ENCODE peak calls at places on chromosomes 7 and 10, in four cellular contexts. One of them, this sample, is unnamed.

GRCh38 chr10:43862756-43863155 is 214.1 kb upstream of the ZNF32 start:
- DNase-seq in brain microvascular endothelial cell: no peak
- DNase-seq in cardiac fibroblast: no peak
- DNase-seq in IMR-90: no peak
- DNase-seq in this sample: no peak

GRCh38 chr7:69780377-69780776 is 182.1 kb downstream of the AUTS2 start:
- DNase-seq in brain microvascular endothelial cell: no peak
- DNase-seq in cardiac fibroblast: no peak
- DNase-seq in IMR-90: no peak
- DNase-seq in this sample: peak

GRCh38 chr7:138204285-138204988 is 128.2 kb downstream of the AKR1D1 start:
- DNase-seq in brain microvascular endothelial cell: peak
- DNase-seq in cardiac fibroblast: peak
- DNase-seq in IMR-90: no peak
- DNase-seq in this sample: no peak

GRCh38 chr7:101707587-101707986 is 78.5 kb upstream of the MYL10 start:
- DNase-seq in brain microvascular endothelial cell: no peak
- DNase-seq in cardiac fibroblast: no peak
- DNase-seq in IMR-90: no peak
- DNase-seq in this sample: no peak

GRCh38 chr10:43901302-43901701 is 252.6 kb upstream of the ZNF32 start:
- DNase-seq in brain microvascular endothelial cell: no peak
- DNase-seq in cardiac fibroblast: no peak
- DNase-seq in IMR-90: peak
- DNase-seq in this sample: no peak

GRCh38 chr7:157566631-157567006 is 229.8 kb downstream of the DNAJB6 start:
- DNase-seq in brain microvascular endothelial cell: no peak
- DNase-seq in cardiac fibroblast: no peak
- DNase-seq in IMR-90: no peak
- DNase-seq in this sample: no peak

GRCh38 chr10:119029613-119030420 is at the start of gene NANOS1:
- DNase-seq in brain microvascular endothelial cell: peak
- DNase-seq in cardiac fibroblast: no peak
- DNase-seq in IMR-90: peak
- DNase-seq in this sample: no peak

GRCh38 chr7:149099058-149099457 is 8.5 kb upstream of the ZNF786 start:
- DNase-seq in brain microvascular endothelial cell: no peak
- DNase-seq in cardiac fibroblast: no peak
- DNase-seq in IMR-90: no peak
- DNase-seq in this sample: no peak

GRCh38 chr7:121985476-121985875 is 112.5 kb downstream of the PTPRZ1 start:
- DNase-seq in brain microvascular endothelial cell: no peak
- DNase-seq in cardiac fibroblast: no peak
- DNase-seq in IMR-90: no peak
- DNase-seq in this sample: no peak

GRCh38 chr7:8434290-8435002 is 1.0 kb downstream of the NXPH1 start:
- DNase-seq in brain microvascular endothelial cell: no peak
- DNase-seq in cardiac fibroblast: no peak
- DNase-seq in IMR-90: no peak
- DNase-seq in this sample: no peak

GRCh38 chr7:8433477-8434289 is at the start of gene NXPH1:
- DNase-seq in brain microvascular endothelial cell: no peak
- DNase-seq in cardiac fibroblast: no peak
- DNase-seq in IMR-90: no peak
- DNase-seq in this sample: no peak

GRCh38 chr7:8435120-8435519 is 1.7 kb downstream of the NXPH1 start:
- DNase-seq in brain microvascular endothelial cell: no peak
- DNase-seq in cardiac fibroblast: no peak
- DNase-seq in IMR-90: no peak
- DNase-seq in this sample: no peak

GRCh38 chr7:8435597-8436243 is 2.3 kb downstream of the NXPH1 start:
- DNase-seq in brain microvascular endothelial cell: no peak
- DNase-seq in cardiac fibroblast: no peak
- DNase-seq in IMR-90: no peak
- DNase-seq in this sample: no peak

DNA sequence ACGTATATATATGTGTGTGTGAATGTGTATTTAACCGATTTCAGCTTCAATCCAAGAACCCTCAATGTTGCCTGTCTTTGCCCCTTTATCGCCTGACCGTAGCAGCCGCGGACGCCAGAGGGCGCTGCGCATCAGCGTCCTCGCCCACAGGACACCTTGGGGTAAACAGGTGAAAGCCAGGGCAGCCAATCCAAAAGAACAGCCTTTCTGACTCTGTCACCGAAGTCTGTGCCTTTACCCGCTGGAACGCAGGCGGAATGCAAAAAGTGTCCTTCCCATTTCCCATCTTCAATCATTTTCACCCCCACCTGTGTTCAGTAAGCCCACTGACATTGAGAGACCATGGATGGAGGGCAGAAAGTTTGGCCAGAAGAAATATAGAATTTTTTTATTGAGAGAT is 3.6 kb downstream of the NXPH1 start:
- DNase-seq in brain microvascular endothelial cell: no peak
- DNase-seq in cardiac fibroblast: peak
- DNase-seq in IMR-90: no peak
- DNase-seq in this sample: no peak
- H3K4me3 ChIP-seq in brain microvascular endothelial cell: no peak
- H3K4me3 ChIP-seq in cardiac fibroblast: no peak
- H3K4me3 ChIP-seq in IMR-90: no peak
- H3K4me3 ChIP-seq in this sample: no peak

DNA sequence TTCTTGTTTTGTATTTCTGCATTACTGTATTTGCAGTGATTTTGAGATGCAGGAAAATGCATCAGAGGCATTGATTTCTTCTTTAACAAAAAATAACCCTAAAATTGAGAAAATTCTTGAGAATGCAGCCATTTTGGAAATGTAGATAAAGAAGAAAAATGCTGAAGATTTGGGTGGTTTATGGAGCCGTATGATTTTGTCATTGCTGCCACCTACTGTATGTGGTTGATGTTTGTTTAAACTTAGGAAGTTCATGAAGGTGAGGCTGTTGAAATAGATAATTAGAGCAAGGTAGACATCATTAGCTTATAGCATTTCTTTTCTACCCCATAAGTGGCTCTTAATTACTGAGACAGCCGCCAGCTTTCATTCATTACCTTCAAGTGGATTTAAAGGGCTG is 92.1 kb upstream of the SAMD8 start:
- DNase-seq in brain microvascular endothelial cell: no peak
- DNase-seq in cardiac fibroblast: peak
- DNase-seq in IMR-90: peak
- DNase-seq in this sample: peak
- TF ChIP-seq CTCF in brain microvascular endothelial cell: peak
- TF ChIP-seq CTCF in cardiac fibroblast: peak
- TF ChIP-seq CTCF in IMR-90: peak
- TF ChIP-seq CTCF in this sample: no peak

GRCh38 chr10:102919992-102920736 is 2.1 kb downstream of the CNNM2 start:
- DNase-seq in brain microvascular endothelial cell: no peak
- DNase-seq in cardiac fibroblast: no peak
- DNase-seq in IMR-90: no peak
- DNase-seq in this sample: no peak
- H3K4me3 ChIP-seq in brain microvascular endothelial cell: peak
- H3K4me3 ChIP-seq in cardiac fibroblast: peak
- H3K4me3 ChIP-seq in IMR-90: peak
- H3K4me3 ChIP-seq in this sample: peak

DNA sequence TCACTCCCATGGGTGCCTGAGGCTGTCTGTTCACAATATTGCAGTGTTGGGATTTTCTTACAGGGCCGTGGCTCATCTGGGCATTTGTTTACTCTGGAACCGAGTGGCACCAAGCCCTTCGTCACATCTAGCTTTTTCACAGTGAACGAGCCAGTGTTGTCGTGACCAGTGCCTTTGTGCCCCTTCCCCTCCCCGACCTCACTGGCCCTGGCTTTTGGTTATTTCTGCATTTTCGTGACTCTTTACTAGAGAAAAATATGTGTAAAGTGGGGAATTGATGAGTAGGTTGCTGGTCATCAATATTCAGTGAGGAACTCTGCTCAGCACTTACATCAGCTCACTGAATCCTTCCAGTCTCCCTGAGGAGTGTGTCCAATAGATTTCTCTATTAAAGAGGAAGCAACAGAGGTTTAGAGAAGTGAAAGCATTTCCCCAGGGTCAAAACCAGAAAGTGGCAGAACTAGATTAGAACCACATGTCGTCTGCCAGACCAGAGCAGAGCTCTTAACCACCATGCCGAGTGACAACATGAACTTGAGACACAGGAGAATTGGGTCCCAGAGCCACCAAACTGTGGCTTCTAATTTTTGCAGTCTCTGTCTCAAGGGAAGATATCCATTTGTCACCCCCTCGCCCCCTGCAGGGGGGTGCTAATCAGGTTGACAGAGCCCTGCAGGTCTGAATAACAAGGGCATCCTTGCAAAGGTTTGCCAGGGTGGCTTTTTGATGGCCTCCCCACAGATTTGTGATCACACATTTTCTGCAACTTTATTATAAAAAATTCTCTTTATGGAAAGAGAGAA is 125.3 kb downstream of the CHN2 start:
- DNase-seq in brain microvascular endothelial cell: no peak
- DNase-seq in cardiac fibroblast: no peak
- DNase-seq in IMR-90: no peak
- DNase-seq in this sample: no peak
- TF ChIP-seq CTCF in brain microvascular endothelial cell: no peak
- TF ChIP-seq CTCF in cardiac fibroblast: no peak
- TF ChIP-seq CTCF in IMR-90: no peak
- TF ChIP-seq CTCF in this sample: no peak

GRCh38 chr10:22324893-22325271 is 4.0 kb downstream of the BMI1 start:
- DNase-seq in brain microvascular endothelial cell: no peak
- DNase-seq in cardiac fibroblast: no peak
- DNase-seq in IMR-90: no peak
- DNase-seq in this sample: no peak

GRCh38 chr10:22321831-22322662 is 1.1 kb downstream of the BMI1 start:
- DNase-seq in brain microvascular endothelial cell: no peak
- DNase-seq in cardiac fibroblast: peak
- DNase-seq in IMR-90: no peak
- DNase-seq in this sample: no peak

GRCh38 chr10:22324413-22324812 is 3.5 kb downstream of the BMI1 start:
- DNase-seq in brain microvascular endothelial cell: no peak
- DNase-seq in cardiac fibroblast: no peak
- DNase-seq in IMR-90: no peak
- DNase-seq in this sample: no peak

GRCh38 chr10:22322663-22323160 is 1.8 kb downstream of the BMI1 start:
- DNase-seq in brain microvascular endothelial cell: no peak
- DNase-seq in cardiac fibroblast: no peak
- DNase-seq in IMR-90: no peak
- DNase-seq in this sample: no peak

DNA sequence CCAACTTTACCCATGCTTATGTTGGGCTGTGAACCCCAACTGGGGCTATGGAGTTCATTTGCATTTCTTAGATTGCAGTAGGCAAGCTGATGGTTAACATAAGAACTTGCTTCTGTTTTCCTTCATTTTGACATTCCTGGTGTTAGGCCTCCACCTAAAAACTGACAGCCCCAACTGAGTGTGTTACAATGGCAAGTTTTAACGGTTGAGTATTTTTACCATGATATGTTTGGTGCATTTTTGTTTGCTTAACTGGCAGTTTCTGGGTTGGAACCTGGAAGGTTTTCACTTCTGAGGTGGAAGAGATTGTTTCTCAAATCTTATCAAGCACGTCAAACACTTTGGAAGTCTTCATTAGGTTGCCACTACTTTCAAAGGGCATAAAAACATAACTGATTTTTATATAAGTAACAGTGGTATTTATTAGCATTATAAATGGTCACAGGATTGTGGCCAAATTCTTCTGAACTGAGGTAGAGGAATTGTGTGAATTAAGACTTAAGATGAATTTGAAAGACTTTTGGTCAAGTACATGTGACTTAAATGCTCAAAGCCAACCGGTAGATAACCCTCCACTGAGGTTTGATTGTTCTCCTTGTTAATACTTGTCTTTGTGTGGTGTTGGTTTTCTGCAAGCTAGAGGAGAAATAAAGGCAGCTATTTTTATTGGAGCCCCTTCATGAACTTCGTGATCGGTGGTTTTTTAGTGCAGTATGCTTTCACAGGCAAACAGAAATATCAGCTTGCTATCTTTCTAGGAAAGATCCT is 2.8 kb downstream of the BMI1 start:
- DNase-seq in brain microvascular endothelial cell: no peak
- DNase-seq in cardiac fibroblast: no peak
- DNase-seq in IMR-90: no peak
- DNase-seq in this sample: no peak
- H3K4me3 ChIP-seq in brain microvascular endothelial cell: no peak
- H3K4me3 ChIP-seq in cardiac fibroblast: no peak
- H3K4me3 ChIP-seq in IMR-90: no peak
- H3K4me3 ChIP-seq in this sample: no peak

GRCh38 chr10:69333205-69333604 is 54.9 kb downstream of the HK1 start:
- DNase-seq in brain microvascular endothelial cell: peak
- DNase-seq in cardiac fibroblast: peak
- DNase-seq in IMR-90: no peak
- DNase-seq in this sample: no peak
- TF ChIP-seq CTCF in brain microvascular endothelial cell: peak
- TF ChIP-seq CTCF in cardiac fibroblast: peak
- TF ChIP-seq CTCF in IMR-90: peak
- TF ChIP-seq CTCF in this sample: peak

DNA sequence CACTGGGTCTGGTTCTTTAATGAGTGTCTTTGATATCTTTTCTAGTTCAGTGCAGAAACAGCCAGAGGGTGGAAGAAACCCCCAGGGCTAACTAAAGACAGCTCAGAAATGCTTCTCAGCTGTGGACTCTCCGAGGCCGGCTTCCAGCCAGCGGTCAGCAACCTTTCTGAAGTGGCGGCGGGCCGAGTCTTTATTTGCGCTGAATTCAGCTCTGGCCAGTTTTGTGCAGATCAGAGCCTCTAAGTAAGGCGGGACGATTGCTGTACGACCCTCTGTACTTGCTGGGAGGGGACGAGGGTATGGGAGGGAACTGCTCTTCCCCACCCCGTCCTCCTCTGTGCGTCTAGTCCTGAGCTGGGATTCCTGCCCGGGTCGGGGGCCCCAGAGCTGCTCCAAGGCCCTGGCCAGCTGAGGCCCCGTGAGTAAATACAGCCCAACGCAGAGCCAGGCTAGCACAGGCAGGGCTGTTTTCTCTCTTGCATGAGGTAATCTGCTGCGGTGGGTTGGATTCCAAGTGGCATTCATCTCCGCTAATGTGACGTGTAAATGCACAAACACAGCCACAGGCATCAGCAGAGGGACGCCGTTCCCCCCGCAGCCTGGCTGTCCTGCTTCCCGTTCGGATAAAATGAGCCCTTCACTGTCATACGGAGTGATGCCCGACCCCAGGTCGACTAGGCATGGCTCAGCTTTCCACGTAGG is 159.7 kb downstream of the PIP4K2A start:
- DNase-seq in brain microvascular endothelial cell: peak
- DNase-seq in cardiac fibroblast: peak
- DNase-seq in IMR-90: peak
- DNase-seq in this sample: peak
- H3K4me3 ChIP-seq in brain microvascular endothelial cell: peak
- H3K4me3 ChIP-seq in cardiac fibroblast: no peak
- H3K4me3 ChIP-seq in IMR-90: peak
- H3K4me3 ChIP-seq in this sample: peak